ENCODE peak calls at places on chromosomes 1 and 21, in six cellular contexts. F is aorta, H is neuronal stem cell, I is upper lobe of right lung, W is left ventricle myocardium inferior, K is kidney tubule cell. P is an unnamed sample.

GRCh38 chr1:109535481-109535880 is 4.2 kb upstream of the GPR61 start:
- DNase-seq in K (no peak), F (no peak), H (no peak), W (no peak), I (no peak), P (no peak)

GRCh38 chr21:40014394-40014793 is 147.2 kb downstream of the PCP4 start:
- DNase-seq in H (no peak), W (no peak), I (no peak), F (no peak), K (no peak), P (no peak)

GRCh38 chr1:106975944-106976343 is 80.5 kb upstream of the PRMT6 start:
- DNase-seq in W (no peak), K (peak), I (no peak), F (no peak), H (no peak), P (no peak)

GRCh38 chr1:89611721-89612120 is 21.2 kb upstream of the LRRC8C start:
- DNase-seq in F (no peak), W (no peak), K (no peak), I (no peak), H (no peak), P (no peak)

GRCh38 chr1:221716713-221717490 is 25.0 kb downstream of the DUSP10 start:
- DNase-seq in H (no peak), I (no peak), K (no peak), W (no peak), F (no peak), P (no peak)

GRCh38 chr1:50829010-50829958 is 130.8 kb downstream of the FAF1 start:
- DNase-seq in F (no peak), H (no peak), I (no peak), K (peak), W (no peak), P (no peak)

GRCh38 chr1:44576456-44577150 is 97.7 kb downstream of the TMEM53 start:
- DNase-seq in W (no peak), F (no peak), I (no peak), H (no peak), K (no peak), P (no peak)

GRCh38 chr1:29837306-29837646 is 601.0 kb downstream of the PTPRU start:
- DNase-seq in H (no peak), I (no peak), K (no peak), W (no peak), F (no peak), P (no peak)

GRCh38 chr1:109046671-109047070 is 4.8 kb upstream of the WDR47 start:
- DNase-seq in F (no peak), W (no peak), I (no peak), H (no peak), K (no peak), P (no peak)

GRCh38 chr1:230851291-230851691 is 17.0 kb downstream of the C1orf198 start:
- DNase-seq in W (no peak), I (no peak), H (no peak), K (peak), F (peak), P (no peak)

GRCh38 chr1:150521196-150521968 is 5.8 kb downstream of the FALEC start:
- DNase-seq in H (no peak), I (no peak), F (no peak), W (no peak), K (no peak), P (no peak)

GRCh38 chr1:223199094-223199647 is 56.1 kb upstream of the TLR5 start:
- DNase-seq in I (no peak), H (no peak), K (no peak), W (no peak), F (no peak), P (no peak)

GRCh38 chr1:195717651-195718050 is 890.6 kb downstream of the KCNT2 start:
- DNase-seq in I (no peak), K (peak), W (no peak), F (no peak), H (no peak), P (no peak)

GRCh38 chr1:64826991-64827390 is 82.1 kb downstream of the RAVER2 start:
- DNase-seq in I (no peak), F (no peak), H (no peak), K (peak), W (no peak), P (no peak)

GRCh38 chr1:111836111-111836510 is 80.4 kb downstream of the DDX20 start:
- DNase-seq in H (no peak), F (no peak), W (no peak), I (no peak), K (no peak), P (no peak)

GRCh38 chr1:54278941-54279422 is 79.0 kb downstream of the MRPL37 start:
- DNase-seq in H (no peak), F (peak), W (no peak), K (peak), I (no peak), P (no peak)

GRCh38 chr1:64563958-64564565 is 94.1 kb downstream of the CACHD1 start:
- DNase-seq in F (no peak), I (no peak), K (no peak), H (no peak), W (no peak), P (no peak)

GRCh38 chr1:38071530-38072266 is 25.1 kb upstream of the POU3F1 start:
- DNase-seq in K (peak), I (no peak), W (no peak), H (no peak), F (no peak), P (no peak)

GRCh38 chr1:71770121-71770520 is 512.2 kb downstream of the NEGR1 start:
- DNase-seq in H (no peak), K (peak), I (no peak), F (no peak), W (no peak), P (no peak)

GRCh38 chr1:65813956-65814355 is 21.3 kb downstream of the PDE4B start:
- DNase-seq in I (no peak), H (no peak), F (no peak), K (no peak), W (no peak), P (no peak)

GRCh38 chr1:213409971-213410370 is 358.9 kb downstream of the RPS6KC1 start:
- DNase-seq in W (no peak), K (peak), I (no peak), F (no peak), H (no peak), P (no peak)

GRCh38 chr1:46017876-46018503 is 114.4 kb downstream of the PIK3R3 start:
- DNase-seq in H (no peak), K (no peak), F (no peak), W (no peak), I (no peak), P (no peak)

GRCh38 chr1:69915347-69915746 is 290.0 kb downstream of the LRRC40 start:
- DNase-seq in I (no peak), W (no peak), K (no peak), F (no peak), H (no peak), P (no peak)

GRCh38 chr1:40878906-40879305 is 16.7 kb upstream of the CITED4 start:
- DNase-seq in H (no peak), W (no peak), K (no peak), I (no peak), F (no peak), P (no peak)

GRCh38 chr21:44083631-44084291 is 23.4 kb upstream of the PWP2 start:
- DNase-seq in W (no peak), I (peak), F (no peak), K (no peak), H (no peak), P (no peak)

GRCh38 chr1:12654004-12654567 is 10.2 kb downstream of the AADACL4 start:
- DNase-seq in W (no peak), K (no peak), H (no peak), I (no peak), F (no peak), P (no peak)

P was measured in memory B cell.